ENCODE peak calls at places on chromosomes 2 and 18, in four cellular contexts. One of them, this sample, is unnamed.
A peak's percentile ranks its signal among the peaks of the same experiment; 100 is the strongest.

GRCh38 chr2:95728878-95729511 is 137.2 kb downstream of the TRIM43 start:
- DNase-seq in K562: peak; percentile 19
- DNase-seq in GM12878: peak; percentile 17
- DNase-seq in SK-N-SH: peak; percentile 44
- DNase-seq in this sample: peak; percentile 63

GRCh38 chr2:11499081-11499743 is 33.3 kb upstream of the E2F6 start:
- DNase-seq in K562: no peak
- DNase-seq in GM12878: no peak
- DNase-seq in SK-N-SH: peak; percentile 45
- DNase-seq in this sample: no peak

GRCh38 chr2:127365211-127365643 is 22.5 kb downstream of the MAP3K2 start:
- DNase-seq in K562: no peak
- DNase-seq in GM12878: no peak
- DNase-seq in SK-N-SH: no peak
- DNase-seq in this sample: no peak

GRCh38 chr2:12587228-12587627 is 129.5 kb upstream of the TRIB2 start:
- DNase-seq in K562: no peak
- DNase-seq in GM12878: no peak
- DNase-seq in SK-N-SH: no peak
- DNase-seq in this sample: no peak

GRCh38 chr2:20917724-20918572 is 95.0 kb upstream of the LDAH start:
- DNase-seq in K562: no peak
- DNase-seq in GM12878: no peak
- DNase-seq in SK-N-SH: no peak
- DNase-seq in this sample: no peak

GRCh38 chr18:48818329-48819254 is 132.2 kb downstream of the SMAD7 start:
- DNase-seq in K562: no peak
- DNase-seq in GM12878: no peak
- DNase-seq in SK-N-SH: no peak
- DNase-seq in this sample: peak; percentile 4

GRCh38 chr2:31066594-31066993 is 71.6 kb downstream of the GALNT14 start:
- DNase-seq in K562: no peak
- DNase-seq in GM12878: no peak
- DNase-seq in SK-N-SH: no peak
- DNase-seq in this sample: no peak

GRCh38 chr2:65436169-65436824 is 3.9 kb upstream of the SPRED2 start:
- DNase-seq in K562: peak; percentile 90
- DNase-seq in GM12878: no peak
- DNase-seq in SK-N-SH: peak; percentile 87
- DNase-seq in this sample: peak; percentile 66

GRCh38 chr2:182456784-182457183 is 29.9 kb upstream of the PDE1A start:
- DNase-seq in K562: no peak
- DNase-seq in GM12878: no peak
- DNase-seq in SK-N-SH: no peak
- DNase-seq in this sample: no peak

DNA sequence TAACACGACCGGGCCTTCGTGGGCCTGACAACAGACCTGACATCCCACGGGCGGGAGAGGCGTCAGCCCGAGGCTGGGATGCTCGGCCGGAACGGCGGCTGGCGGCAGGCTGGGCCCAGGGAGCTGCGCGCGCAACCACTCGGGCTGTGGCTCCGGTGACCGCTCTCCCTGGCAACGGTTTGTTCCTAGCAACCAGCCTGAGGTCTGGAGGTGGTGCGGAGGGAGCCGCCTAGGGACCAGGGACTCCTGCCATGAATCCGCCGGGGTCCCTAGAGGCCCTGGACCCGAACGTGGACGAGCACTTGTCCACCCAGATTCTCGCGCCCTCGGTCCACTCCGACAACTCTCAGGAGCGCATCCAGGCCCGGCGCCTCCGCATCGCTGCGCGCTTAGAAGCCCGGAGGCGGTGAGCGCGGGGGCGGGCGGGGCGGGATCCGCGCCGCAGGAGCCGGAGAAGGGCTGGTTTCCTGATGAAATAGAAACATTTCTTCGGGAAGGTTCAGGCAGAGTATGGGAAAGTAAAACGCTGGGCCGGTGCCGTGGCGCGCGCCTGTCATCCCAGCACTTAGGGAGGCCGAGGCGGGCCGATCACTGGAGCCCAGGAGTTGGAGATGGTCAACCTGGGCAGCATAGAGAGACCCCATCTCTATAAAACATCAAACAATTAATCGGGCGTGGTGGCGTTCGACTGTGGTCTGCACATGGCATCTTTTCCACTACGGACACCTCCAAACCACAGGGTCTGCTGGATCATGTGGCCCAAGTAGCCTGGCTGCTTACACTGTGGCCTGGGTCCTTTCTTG is at the start of gene DRC1:
- DNase-seq in K562: no peak
- DNase-seq in GM12878: no peak
- DNase-seq in SK-N-SH: peak; percentile 100
- DNase-seq in this sample: peak; percentile 93
- TF ChIP-seq USF1 in K562: no peak
- TF ChIP-seq USF1 in GM12878: no peak
- TF ChIP-seq USF1 in SK-N-SH: no peak
- TF ChIP-seq USF1 in this sample: no peak

DNA sequence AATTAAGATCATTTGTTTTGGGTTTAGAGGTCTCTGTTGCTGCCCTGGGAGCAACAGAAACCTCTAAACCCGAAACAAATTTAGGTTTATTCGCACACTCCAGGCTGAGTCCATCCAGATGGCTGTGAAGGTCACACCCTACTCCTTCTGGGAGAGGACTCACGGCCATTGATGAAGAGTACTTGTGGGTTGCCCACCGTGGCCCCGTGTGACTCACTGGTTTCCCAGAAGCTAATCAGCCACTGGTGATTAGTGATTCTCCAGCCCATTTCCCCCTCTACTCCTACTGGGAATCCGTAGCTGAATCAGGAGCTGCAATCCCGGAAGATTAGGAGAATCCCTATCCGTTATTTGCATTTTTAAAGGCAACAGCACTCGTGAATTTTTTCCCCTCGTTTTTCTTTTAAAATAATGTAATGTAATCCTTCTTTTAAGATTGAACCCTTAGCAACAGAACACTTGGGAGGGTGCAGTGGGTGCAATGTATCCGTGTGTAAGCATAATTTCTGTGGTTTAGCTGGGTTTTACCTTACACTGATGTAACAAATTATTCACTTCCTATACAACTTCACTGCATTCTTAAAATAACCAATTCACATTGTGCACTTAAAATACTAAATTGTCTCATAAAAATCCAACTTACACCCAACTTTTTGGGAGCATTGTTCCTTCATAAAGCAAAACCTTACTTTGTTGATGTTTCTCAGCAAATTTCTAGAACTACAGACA is 27.5 kb upstream of the EPAS1 start:
- DNase-seq in K562: peak; percentile 47
- DNase-seq in GM12878: no peak
- DNase-seq in SK-N-SH: no peak
- DNase-seq in this sample: no peak
- TF ChIP-seq USF1 in K562: no peak
- TF ChIP-seq USF1 in GM12878: no peak
- TF ChIP-seq USF1 in SK-N-SH: no peak
- TF ChIP-seq USF1 in this sample: no peak

GRCh38 chr2:223465793-223466192 is 136.4 kb downstream of the SCG2 start:
- DNase-seq in K562: no peak
- DNase-seq in GM12878: no peak
- DNase-seq in SK-N-SH: no peak
- DNase-seq in this sample: no peak
- TF ChIP-seq USF1 in K562: no peak
- TF ChIP-seq USF1 in GM12878: no peak
- TF ChIP-seq USF1 in SK-N-SH: no peak
- TF ChIP-seq USF1 in this sample: no peak

DNA sequence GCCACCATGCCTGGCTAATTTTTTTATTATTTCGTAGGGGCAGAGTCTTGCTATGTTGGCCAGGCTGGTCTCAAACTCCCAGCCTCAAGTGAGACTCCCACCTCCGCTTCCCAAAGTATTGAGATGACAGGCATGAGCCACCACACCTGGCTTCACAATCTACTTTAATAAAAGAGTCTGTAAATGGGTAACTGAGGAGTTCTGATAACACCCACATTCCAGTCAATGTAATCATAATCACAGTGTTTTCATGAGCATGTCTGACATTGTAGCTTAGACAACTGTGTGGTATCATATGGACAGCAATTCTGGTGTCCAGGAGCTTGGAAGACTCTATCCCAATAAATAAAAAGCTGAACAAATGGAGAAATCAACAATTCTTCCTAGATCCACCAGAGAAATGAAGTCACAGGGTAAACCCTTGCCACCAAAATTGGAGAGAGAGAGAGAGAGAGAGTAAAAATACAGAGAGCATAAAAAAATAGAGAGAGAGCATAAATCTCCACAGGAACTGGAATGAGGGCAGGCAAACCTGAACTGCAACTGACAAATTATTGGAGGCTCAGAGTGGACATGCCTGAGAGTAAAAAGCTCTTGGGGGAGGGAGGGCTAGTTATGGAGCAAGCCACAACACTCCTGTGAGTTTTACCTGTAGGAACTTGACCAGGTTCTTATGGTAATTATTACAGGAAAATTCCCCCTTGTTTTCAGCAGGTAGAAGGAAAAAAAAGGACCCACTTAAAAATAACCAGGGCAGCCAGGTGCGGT is 12.4 kb upstream of the NBEAL1 start:
- DNase-seq in K562: no peak
- DNase-seq in GM12878: no peak
- DNase-seq in SK-N-SH: no peak
- DNase-seq in this sample: no peak
- TF ChIP-seq USF1 in K562: no peak
- TF ChIP-seq USF1 in GM12878: no peak
- TF ChIP-seq USF1 in SK-N-SH: no peak
- TF ChIP-seq USF1 in this sample: no peak

DNA sequence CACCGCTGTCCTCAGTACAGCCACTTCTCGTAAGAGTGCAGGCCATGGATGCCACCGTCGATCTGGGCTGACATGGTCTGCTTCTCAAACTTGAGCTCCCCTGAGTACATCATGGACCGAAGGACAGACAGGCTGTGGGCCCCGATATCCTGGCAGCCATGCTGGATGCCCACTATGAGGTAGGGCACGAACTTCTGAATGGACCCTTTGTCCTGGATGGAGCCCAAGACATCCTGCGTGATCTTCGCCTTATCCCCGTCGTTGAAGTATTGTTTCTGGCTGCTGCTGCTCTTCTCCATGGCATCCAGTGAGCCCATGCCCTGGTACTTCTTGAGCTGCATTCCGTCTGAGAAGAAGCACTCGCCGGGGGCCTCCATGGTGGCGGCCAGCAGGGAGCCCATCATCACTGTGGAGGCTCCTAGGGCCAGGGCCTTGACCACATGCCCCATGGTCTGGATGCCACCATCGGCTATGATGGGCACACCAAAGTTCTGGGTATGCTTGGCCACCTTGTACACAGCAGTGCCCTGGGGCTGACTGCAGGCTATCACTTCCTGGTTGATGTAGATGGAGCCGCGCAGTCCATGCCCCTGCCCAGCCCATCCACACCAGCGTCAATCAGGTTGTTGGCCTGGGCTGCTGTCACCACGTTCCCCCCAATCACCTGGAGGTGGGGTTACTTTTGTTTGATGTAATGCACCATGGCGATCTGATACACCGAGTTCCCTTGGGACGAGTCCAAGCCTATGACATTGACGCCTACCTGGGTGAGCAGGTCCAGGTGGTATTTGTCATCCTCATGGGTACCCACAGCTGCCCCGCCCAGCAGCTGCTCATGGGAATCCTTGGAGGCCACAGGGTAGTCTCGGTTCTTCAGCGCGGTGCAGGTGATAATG is 21.8 kb downstream of the CFLAR start:
- DNase-seq in K562: no peak
- DNase-seq in GM12878: no peak
- DNase-seq in SK-N-SH: no peak
- DNase-seq in this sample: no peak
- TF ChIP-seq USF1 in K562: no peak
- TF ChIP-seq USF1 in GM12878: no peak
- TF ChIP-seq USF1 in SK-N-SH: no peak
- TF ChIP-seq USF1 in this sample: no peak

DNA sequence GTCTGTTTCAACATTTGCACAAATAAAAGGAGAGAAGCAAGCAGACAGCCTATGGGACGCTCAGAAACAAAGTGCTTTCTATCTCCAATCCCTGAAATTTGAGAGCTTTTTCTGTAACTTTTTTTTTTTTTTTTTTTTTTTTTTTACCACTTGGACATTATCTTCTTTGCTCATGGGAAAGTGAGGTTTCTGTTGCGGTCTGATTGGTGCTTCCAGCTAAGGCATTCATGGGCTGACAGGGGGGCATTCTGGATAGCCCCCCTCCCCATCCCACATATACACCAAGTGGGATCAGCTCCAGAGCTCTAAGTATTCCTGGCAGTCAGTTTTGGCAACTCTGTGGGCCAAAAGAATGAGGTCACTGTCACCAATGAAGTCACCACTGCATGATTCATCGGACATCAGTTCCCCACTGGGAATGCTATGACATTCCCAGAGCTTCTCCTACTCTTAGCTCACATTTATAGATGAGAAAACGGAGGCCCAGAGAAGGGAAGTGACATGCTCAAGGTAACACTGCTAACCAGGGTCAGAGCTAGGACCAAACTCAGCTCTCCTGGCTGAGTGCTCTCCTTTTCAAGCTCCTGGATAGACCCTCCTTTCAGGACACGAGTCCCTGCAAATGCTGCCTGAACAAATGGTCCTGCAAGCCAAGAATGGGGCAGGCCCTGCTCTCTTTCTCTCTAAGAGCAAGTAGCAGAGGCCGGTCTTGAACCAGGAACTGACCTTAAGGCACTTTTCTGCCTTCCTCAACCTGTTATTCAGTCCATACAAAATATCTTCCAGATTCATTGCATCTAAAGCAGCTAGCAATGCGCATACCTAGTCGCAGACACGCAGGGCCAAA is 61.4 kb downstream of the TMEM247 start:
- DNase-seq in K562: no peak
- DNase-seq in GM12878: no peak
- DNase-seq in SK-N-SH: no peak
- DNase-seq in this sample: no peak
- TF ChIP-seq USF1 in K562: no peak
- TF ChIP-seq USF1 in GM12878: no peak
- TF ChIP-seq USF1 in SK-N-SH: no peak
- TF ChIP-seq USF1 in this sample: no peak

GRCh38 chr18:616380-616995 is 19.7 kb downstream of the CLUL1 start:
- DNase-seq in K562: peak; percentile 56
- DNase-seq in GM12878: no peak
- DNase-seq in SK-N-SH: peak; percentile 44
- DNase-seq in this sample: no peak
- TF ChIP-seq USF1 in K562: no peak
- TF ChIP-seq USF1 in GM12878: no peak
- TF ChIP-seq USF1 in SK-N-SH: no peak
- TF ChIP-seq USF1 in this sample: no peak

This sample was measured in WTC11.